ENCODE peak calls at places on chromosomes 4 and X, in four cellular contexts. D is fibroblast of lung, Z is tibial artery, A is psoas muscle. Y is an unnamed sample. For H3K4me1, the result is how much of the 10 kb centered on the place peaks cover.

GRCh38 chr4:27787195-27787594 is 926.6 kb downstream of the STIM2 start:
- DNase-seq in D (no peak), Z (no peak), A (no peak), Y (no peak)

GRCh38 chr4:15131551-15131950 is 129.3 kb downstream of the CPEB2 start:
- DNase-seq in D (no peak), Z (no peak), A (peak), Y (no peak)

GRCh38 chr4:23305026-23305425 is 584.8 kb downstream of the PPARGC1A start:
- DNase-seq in D (peak), Z (no peak), A (no peak), Y (no peak)

GRCh38 chr4:24794111-24794860 is 1.1 kb upstream of the SOD3 start:
- DNase-seq in D (peak), Z (peak), A (peak), Y (no peak)

GRCh38 chr4:184309241-184310170 is 91.8 kb upstream of the ENPP6 start:
- DNase-seq in D (no peak), Z (no peak), A (no peak), Y (no peak)

GRCh38 chr4:29423836-29424721 is 1296.1 kb upstream of the PCDH7 start:
- DNase-seq in D (peak), Z (no peak), A (no peak), Y (no peak)

GRCh38 chr4:26410385-26411293 is 79.6 kb downstream of the CCKAR start:
- DNase-seq in D (peak), Z (no peak), A (no peak), Y (no peak)

GRCh38 chrX:129653181-129653984 is 1.4 kb downstream of the APLN start:
- DNase-seq in D (no peak), Z (peak), A (peak), Y (no peak)

GRCh38 chr4:2079926-2080325 is 20.8 kb downstream of the NAT8L start:
- DNase-seq in D (no peak), Z (peak), A (no peak), Y (no peak)

GRCh38 chrX:346034-346813 is 27.6 kb upstream of the GTPBP6 start:
- DNase-seq in D (no peak), Z (peak), A (peak), Y (no peak)

GRCh38 chr4:107603430-107603829 is 116.6 kb downstream of the PAPSS1 start:
- DNase-seq in D (peak), Z (no peak), A (no peak), Y (no peak)

GRCh38 chrX:44343412-44343942 is at the start of gene EFHC2:
- DNase-seq in D (peak), Z (peak), A (peak), Y (peak)

GRCh38 chrX:47169726-47170515 is 23.7 kb upstream of the UBA1 start:
- DNase-seq in D (peak), Z (no peak), A (no peak), Y (no peak)

GRCh38 chr4:37890501-37891220 is at the start of gene TBC1D1:
- DNase-seq in D (no peak), Z (peak), A (peak), Y (peak)

GRCh38 chr4:121633642-121634041 is 63.1 kb downstream of the ANXA5 start:
- DNase-seq in D (no peak), Z (no peak), A (no peak), Y (no peak)

GRCh38 chr4:156419080-156419638 is 465.5 kb upstream of the CTSO start:
- DNase-seq in D (peak), Z (no peak), A (no peak), Y (no peak)
- H3K27ac ChIP-seq in D (no peak), Z (no peak), A (no peak), Y (no peak)

GRCh38 chrX:40009890-40010289 is 87.9 kb downstream of the BCOR start:
- DNase-seq in D (no peak), Z (no peak), A (no peak), Y (no peak)
- H3K4me1 ChIP-seq in D (under half), Z (under half), A (under half), Y (under half)

DNA sequence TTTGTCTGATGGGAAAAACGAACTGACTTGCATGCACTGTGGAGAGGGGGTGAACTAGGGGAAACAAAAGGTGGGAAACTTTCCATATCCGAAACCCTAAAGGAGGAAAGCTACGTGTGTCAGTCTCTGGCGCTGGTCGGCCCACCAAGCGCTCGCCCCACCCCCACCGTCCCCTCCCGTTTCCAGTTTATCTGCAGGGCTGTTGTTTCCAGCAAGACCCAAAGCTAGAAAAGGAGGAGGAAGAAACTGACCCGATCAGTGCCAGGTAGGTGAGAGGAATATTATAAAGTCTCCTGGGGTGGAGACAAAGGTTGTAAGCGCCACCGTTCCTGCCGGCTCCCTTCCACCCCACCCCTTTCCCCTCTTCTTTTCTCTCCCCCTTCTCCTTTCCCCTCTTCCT is 591 bp downstream of the TCEAL9 start:
- DNase-seq in D (no peak), Z (peak), A (no peak), Y (no peak)
- H3K27ac ChIP-seq in D (peak), Z (peak), A (peak), Y (peak)

GRCh38 chrX:132592880-132593279 is 104.0 kb upstream of the MBNL3 start:
- DNase-seq in D (peak), Z (no peak), A (no peak), Y (no peak)
- H3K4me1 ChIP-seq in D (under half), Z (under half), A (under half), Y (under half)

GRCh38 chrX:101416691-101417090 is 8.7 kb downstream of the HNRNPH2 start:
- DNase-seq in D (no peak), Z (no peak), A (no peak), Y (no peak)

GRCh38 chrX:101419489-101419888 is 11.5 kb downstream of the HNRNPH2 start:
- DNase-seq in D (no peak), Z (no peak), A (no peak), Y (no peak)

GRCh38 chrX:101415180-101416130 is 7.4 kb downstream of the HNRNPH2 start:
- DNase-seq in D (peak), Z (no peak), A (no peak), Y (no peak)

GRCh38 chrX:101417981-101418841 is 10.2 kb downstream of the HNRNPH2 start:
- DNase-seq in D (peak), Z (peak), A (peak), Y (peak)

GRCh38 chrX:101417190-101417589 is 9.2 kb downstream of the HNRNPH2 start:
- DNase-seq in D (no peak), Z (no peak), A (no peak), Y (no peak)
- H3K27ac ChIP-seq in D (no peak), Z (peak), A (no peak), Y (no peak)

GRCh38 chrX:50492720-50493119 is 22.1 kb upstream of the DGKK start:
- DNase-seq in D (no peak), Z (no peak), A (no peak), Y (no peak)

GRCh38 chrX:50495616-50496015 is 25.0 kb upstream of the DGKK start:
- DNase-seq in D (no peak), Z (no peak), A (no peak), Y (no peak)

GRCh38 chrX:50497067-50497466 is 26.4 kb upstream of the DGKK start:
- DNase-seq in D (no peak), Z (no peak), A (no peak), Y (no peak)
- H3K4me1 ChIP-seq in D (under half), Z (under half), A (under half), Y (under half)

DNA sequence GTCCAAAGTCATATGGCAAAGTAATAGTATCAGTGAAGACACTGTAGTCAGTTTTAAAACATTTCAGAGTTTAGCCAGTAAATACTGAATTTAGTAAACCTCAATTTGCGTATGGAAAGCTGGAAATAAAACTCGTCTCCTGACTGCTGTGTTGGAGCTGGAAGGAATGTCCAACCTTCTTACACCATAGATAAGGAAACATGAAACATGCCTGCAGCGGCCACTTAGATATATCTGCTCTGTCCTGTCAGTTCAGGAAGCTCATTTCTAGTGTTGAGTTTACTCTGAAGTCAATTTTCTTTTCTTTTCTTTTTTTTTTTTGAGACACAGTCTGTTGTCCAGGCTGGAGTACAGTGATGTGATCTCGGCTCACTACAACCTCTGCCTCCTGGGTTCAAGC is 21.2 kb downstream of the ARHGAP10 start:
- DNase-seq in D (no peak), Z (no peak), A (no peak), Y (no peak)
- H3K27ac ChIP-seq in D (no peak), Z (peak), A (no peak), Y (no peak)